ENCODE peak calls at places on chromosomes 7 and 10, in seven cellular contexts. One of them, this sample, is unnamed.

GRCh38 chr7:137962875-137963507 is 38.9 kb downstream of the CREB3L2 start:
- DNase-seq in neuronal stem cell: no peak
- DNase-seq in mesendoderm: no peak
- DNase-seq in IMR-90: no peak
- DNase-seq in H1: no peak
- DNase-seq in H9: no peak
- DNase-seq in trophoblast cell: peak; percentile 71
- DNase-seq in this sample: no peak

GRCh38 chr7:74579800-74580685 is 77.5 kb upstream of the GTF2I start:
- DNase-seq in neuronal stem cell: no peak
- DNase-seq in mesendoderm: peak; percentile 40
- DNase-seq in IMR-90: peak; percentile 36
- DNase-seq in H1: no peak
- DNase-seq in H9: no peak
- DNase-seq in trophoblast cell: peak; percentile 81
- DNase-seq in this sample: peak; percentile 65

GRCh38 chr10:31581741-31582323 is 262.8 kb downstream of the ZEB1 start:
- DNase-seq in neuronal stem cell: no peak
- DNase-seq in mesendoderm: no peak
- DNase-seq in IMR-90: no peak
- DNase-seq in H1: no peak
- DNase-seq in H9: no peak
- DNase-seq in trophoblast cell: peak; percentile 40
- DNase-seq in this sample: peak; percentile 27

GRCh38 chr7:90267263-90267858 is 22.4 kb downstream of the CFAP69 start:
- DNase-seq in neuronal stem cell: no peak
- DNase-seq in mesendoderm: no peak
- DNase-seq in IMR-90: no peak
- DNase-seq in H1: no peak
- DNase-seq in H9: no peak
- DNase-seq in trophoblast cell: no peak
- DNase-seq in this sample: no peak

GRCh38 chr7:138282997-138283396 is 177.1 kb upstream of the TRIM24 start:
- DNase-seq in neuronal stem cell: no peak
- DNase-seq in mesendoderm: no peak
- DNase-seq in IMR-90: no peak
- DNase-seq in H1: no peak
- DNase-seq in H9: no peak
- DNase-seq in trophoblast cell: peak; percentile 18
- DNase-seq in this sample: no peak

GRCh38 chr10:80501381-80501912 is 36.3 kb upstream of the SH2D4B start:
- DNase-seq in neuronal stem cell: no peak
- DNase-seq in mesendoderm: no peak
- DNase-seq in IMR-90: no peak
- DNase-seq in H1: no peak
- DNase-seq in H9: no peak
- DNase-seq in trophoblast cell: peak; percentile 97
- DNase-seq in this sample: no peak

GRCh38 chr7:64619705-64620104 is 46.2 kb upstream of the ZNF107 start:
- DNase-seq in neuronal stem cell: no peak
- DNase-seq in mesendoderm: peak; percentile 25
- DNase-seq in IMR-90: no peak
- DNase-seq in H1: no peak
- DNase-seq in H9: no peak
- DNase-seq in trophoblast cell: no peak
- DNase-seq in this sample: peak; percentile 6

GRCh38 chr7:128794020-128794419 is 2.3 kb downstream of the CCDC136 start:
- DNase-seq in neuronal stem cell: no peak
- DNase-seq in mesendoderm: peak; percentile 29
- DNase-seq in IMR-90: no peak
- DNase-seq in H1: no peak
- DNase-seq in H9: no peak
- DNase-seq in trophoblast cell: no peak
- DNase-seq in this sample: no peak

GRCh38 chr10:124681626-124682552 is 62.3 kb downstream of the FAM53B start:
- DNase-seq in neuronal stem cell: no peak
- DNase-seq in mesendoderm: no peak
- DNase-seq in IMR-90: no peak
- DNase-seq in H1: no peak
- DNase-seq in H9: no peak
- DNase-seq in trophoblast cell: no peak
- DNase-seq in this sample: no peak

GRCh38 chr10:51344371-51344770 is 270.1 kb downstream of the PRKG1 start:
- DNase-seq in neuronal stem cell: no peak
- DNase-seq in mesendoderm: no peak
- DNase-seq in IMR-90: peak; percentile 16
- DNase-seq in H1: no peak
- DNase-seq in H9: no peak
- DNase-seq in trophoblast cell: peak; percentile 5
- DNase-seq in this sample: no peak

GRCh38 chr10:96501985-96502384 is 11.7 kb downstream of the TLL2 start:
- DNase-seq in neuronal stem cell: no peak
- DNase-seq in mesendoderm: no peak
- DNase-seq in IMR-90: no peak
- DNase-seq in H1: no peak
- DNase-seq in H9: no peak
- DNase-seq in trophoblast cell: peak; percentile 12
- DNase-seq in this sample: no peak

GRCh38 chr7:134059921-134060320 is 67.2 kb upstream of the LRGUK start:
- DNase-seq in neuronal stem cell: no peak
- DNase-seq in mesendoderm: no peak
- DNase-seq in IMR-90: no peak
- DNase-seq in H1: no peak
- DNase-seq in H9: no peak
- DNase-seq in trophoblast cell: no peak
- DNase-seq in this sample: no peak
- H3K23ac ChIP-seq in neuronal stem cell: no peak overlapping the region
- H3K23ac ChIP-seq in mesendoderm: no peak overlapping the region
- H3K23ac ChIP-seq in IMR-90: no peak overlapping the region
- H3K23ac ChIP-seq in H1: no peak overlapping the region
- H3K23ac ChIP-seq in H9: no peak overlapping the region
- H3K23ac ChIP-seq in trophoblast cell: no peak overlapping the region
- H3K23ac ChIP-seq in this sample: no peak overlapping the region

GRCh38 chr10:103693812-103694205 is 161.6 kb downstream of the SH3PXD2A start:
- DNase-seq in neuronal stem cell: no peak
- DNase-seq in mesendoderm: no peak
- DNase-seq in IMR-90: no peak
- DNase-seq in H1: no peak
- DNase-seq in H9: no peak
- DNase-seq in trophoblast cell: no peak
- DNase-seq in this sample: no peak
- H3K23ac ChIP-seq in neuronal stem cell: peak overlapping the region; percentile 76
- H3K23ac ChIP-seq in mesendoderm: no peak overlapping the region
- H3K23ac ChIP-seq in IMR-90: peak overlapping the region; percentile 37
- H3K23ac ChIP-seq in H1: no peak overlapping the region
- H3K23ac ChIP-seq in H9: no peak overlapping the region
- H3K23ac ChIP-seq in trophoblast cell: no peak overlapping the region
- H3K23ac ChIP-seq in this sample: no peak overlapping the region

GRCh38 chr10:17470246-17470645 is 15.9 kb upstream of the ST8SIA6 start:
- DNase-seq in neuronal stem cell: no peak
- DNase-seq in mesendoderm: no peak
- DNase-seq in IMR-90: no peak
- DNase-seq in H1: no peak
- DNase-seq in H9: no peak
- DNase-seq in trophoblast cell: no peak
- DNase-seq in this sample: no peak
- H3K23ac ChIP-seq in neuronal stem cell: no peak overlapping the region
- H3K23ac ChIP-seq in mesendoderm: no peak overlapping the region
- H3K23ac ChIP-seq in IMR-90: no peak overlapping the region
- H3K23ac ChIP-seq in H1: no peak overlapping the region
- H3K23ac ChIP-seq in H9: no peak overlapping the region
- H3K23ac ChIP-seq in trophoblast cell: no peak overlapping the region
- H3K23ac ChIP-seq in this sample: no peak overlapping the region

DNA sequence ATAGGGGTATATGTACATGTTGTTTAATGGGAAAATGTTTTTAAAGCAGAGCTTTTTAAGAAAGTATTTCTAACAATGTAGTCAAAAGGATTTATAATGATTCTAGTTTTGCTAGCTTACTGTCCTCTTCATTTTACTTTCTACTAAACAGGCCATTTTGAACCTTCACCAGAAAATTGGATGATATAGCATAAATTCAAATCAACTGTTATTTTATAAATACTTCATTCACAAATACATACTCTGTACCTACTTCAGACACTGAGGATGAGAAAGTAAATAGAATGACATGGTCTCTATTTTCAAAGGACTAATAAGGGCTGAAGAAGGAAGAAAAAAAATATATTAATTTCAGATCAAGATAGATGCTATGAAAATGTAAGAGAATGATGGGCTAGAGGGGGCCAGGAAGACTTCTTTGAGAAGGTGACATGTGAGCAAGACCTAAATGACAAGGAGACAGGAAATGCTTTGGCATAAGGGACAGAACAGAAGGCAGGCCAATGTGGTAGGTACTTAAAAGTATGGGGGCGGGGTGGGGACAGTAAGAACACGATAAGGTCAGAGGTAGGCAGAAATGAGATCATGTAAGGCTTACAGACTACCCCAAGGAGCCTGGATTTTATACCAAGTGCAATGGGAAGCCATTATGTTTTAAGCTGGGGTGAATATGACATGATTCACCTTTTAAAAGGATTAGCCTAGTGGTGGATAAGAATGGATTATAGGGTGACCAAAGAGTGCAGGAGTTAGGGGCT is 5.2 kb downstream of the NAMPT start:
- DNase-seq in neuronal stem cell: no peak
- DNase-seq in mesendoderm: peak; percentile 34
- DNase-seq in IMR-90: no peak
- DNase-seq in H1: no peak
- DNase-seq in H9: no peak
- DNase-seq in trophoblast cell: peak; percentile 4
- DNase-seq in this sample: peak; percentile 49
- H3K23ac ChIP-seq in neuronal stem cell: no peak overlapping the region
- H3K23ac ChIP-seq in mesendoderm: no peak overlapping the region
- H3K23ac ChIP-seq in IMR-90: peak overlapping the region; percentile 9
- H3K23ac ChIP-seq in H1: no peak overlapping the region
- H3K23ac ChIP-seq in H9: no peak overlapping the region
- H3K23ac ChIP-seq in trophoblast cell: no peak overlapping the region
- H3K23ac ChIP-seq in this sample: no peak overlapping the region

This sample was measured in mesenchymal stem cell.